ENCODE peak calls at places on chromosomes 12 and 14, in four cellular contexts. One of them, this sample, is unnamed.

GRCh38 chr12:49893753-49894752 is 9.6 kb downstream of the FAIM2 start:
- DNase-seq in stimulated activated CD4-positive, alpha-beta T cell treated with anti-CD3 and anti-CD28 coated beads, TNF-alpha, amount 100 ng/mL, for 4 hours: no peak
- DNase-seq in spleen: no peak
- DNase-seq in stimulated activated CD8-positive, alpha-beta memory T cell treated with anti-CD3 and anti-CD28 coated beads, Interleukin-7, amount 100 ng/mL, for 1 hour: no peak
- DNase-seq in this sample: no peak

GRCh38 chr12:16530268-16530865 is 75.6 kb downstream of the LMO3 start:
- DNase-seq in spleen: no peak
- DNase-seq in stimulated activated CD4-positive, alpha-beta T cell treated with anti-CD3 and anti-CD28 coated beads, TNF-alpha, amount 100 ng/mL, for 4 hours: no peak
- DNase-seq in stimulated activated CD8-positive, alpha-beta memory T cell treated with anti-CD3 and anti-CD28 coated beads, Interleukin-7, amount 100 ng/mL, for 1 hour: no peak
- DNase-seq in this sample: no peak

GRCh38 chr12:122129131-122129530 is 44.9 kb downstream of the IL31 start:
- DNase-seq in stimulated activated CD8-positive, alpha-beta memory T cell treated with anti-CD3 and anti-CD28 coated beads, Interleukin-7, amount 100 ng/mL, for 1 hour: no peak
- DNase-seq in stimulated activated CD4-positive, alpha-beta T cell treated with anti-CD3 and anti-CD28 coated beads, TNF-alpha, amount 100 ng/mL, for 4 hours: no peak
- DNase-seq in spleen: no peak
- DNase-seq in this sample: no peak

GRCh38 chr14:23099212-23099861 is 4.0 kb downstream of the C14orf119 start:
- DNase-seq in stimulated activated CD8-positive, alpha-beta memory T cell treated with anti-CD3 and anti-CD28 coated beads, Interleukin-7, amount 100 ng/mL, for 1 hour: no peak
- DNase-seq in spleen: peak; percentile 41
- DNase-seq in stimulated activated CD4-positive, alpha-beta T cell treated with anti-CD3 and anti-CD28 coated beads, TNF-alpha, amount 100 ng/mL, for 4 hours: no peak
- DNase-seq in this sample: no peak

GRCh38 chr12:25843976-25844375 is 114.5 kb upstream of the RASSF8 start:
- DNase-seq in stimulated activated CD8-positive, alpha-beta memory T cell treated with anti-CD3 and anti-CD28 coated beads, Interleukin-7, amount 100 ng/mL, for 1 hour: no peak
- DNase-seq in stimulated activated CD4-positive, alpha-beta T cell treated with anti-CD3 and anti-CD28 coated beads, TNF-alpha, amount 100 ng/mL, for 4 hours: no peak
- DNase-seq in spleen: no peak
- DNase-seq in this sample: no peak

GRCh38 chr14:48251290-48251689 is 575.9 kb upstream of the MDGA2 start:
- DNase-seq in stimulated activated CD4-positive, alpha-beta T cell treated with anti-CD3 and anti-CD28 coated beads, TNF-alpha, amount 100 ng/mL, for 4 hours: no peak
- DNase-seq in stimulated activated CD8-positive, alpha-beta memory T cell treated with anti-CD3 and anti-CD28 coated beads, Interleukin-7, amount 100 ng/mL, for 1 hour: no peak
- DNase-seq in spleen: no peak
- DNase-seq in this sample: no peak

GRCh38 chr12:124812356-124812755 is 51.3 kb downstream of the SCARB1 start:
- DNase-seq in spleen: no peak
- DNase-seq in stimulated activated CD4-positive, alpha-beta T cell treated with anti-CD3 and anti-CD28 coated beads, TNF-alpha, amount 100 ng/mL, for 4 hours: no peak
- DNase-seq in stimulated activated CD8-positive, alpha-beta memory T cell treated with anti-CD3 and anti-CD28 coated beads, Interleukin-7, amount 100 ng/mL, for 1 hour: no peak
- DNase-seq in this sample: no peak

GRCh38 chr12:104478396-104479140 is 21.8 kb downstream of the CHST11 start:
- DNase-seq in stimulated activated CD4-positive, alpha-beta T cell treated with anti-CD3 and anti-CD28 coated beads, TNF-alpha, amount 100 ng/mL, for 4 hours: no peak
- DNase-seq in spleen: peak; percentile 83
- DNase-seq in stimulated activated CD8-positive, alpha-beta memory T cell treated with anti-CD3 and anti-CD28 coated beads, Interleukin-7, amount 100 ng/mL, for 1 hour: no peak
- DNase-seq in this sample: no peak

GRCh38 chr12:81800298-81801148 is 41.4 kb upstream of the PPFIA2 start:
- DNase-seq in stimulated activated CD4-positive, alpha-beta T cell treated with anti-CD3 and anti-CD28 coated beads, TNF-alpha, amount 100 ng/mL, for 4 hours: no peak
- DNase-seq in spleen: no peak
- DNase-seq in stimulated activated CD8-positive, alpha-beta memory T cell treated with anti-CD3 and anti-CD28 coated beads, Interleukin-7, amount 100 ng/mL, for 1 hour: no peak
- DNase-seq in this sample: no peak

GRCh38 chr14:96624661-96625435 is 122.7 kb downstream of the PAPOLA start:
- DNase-seq in stimulated activated CD4-positive, alpha-beta T cell treated with anti-CD3 and anti-CD28 coated beads, TNF-alpha, amount 100 ng/mL, for 4 hours: no peak
- DNase-seq in spleen: peak; percentile 64
- DNase-seq in stimulated activated CD8-positive, alpha-beta memory T cell treated with anti-CD3 and anti-CD28 coated beads, Interleukin-7, amount 100 ng/mL, for 1 hour: no peak
- DNase-seq in this sample: no peak

GRCh38 chr14:100674428-100674827 is 52.3 kb upstream of the DLK1 start:
- DNase-seq in spleen: no peak
- DNase-seq in stimulated activated CD4-positive, alpha-beta T cell treated with anti-CD3 and anti-CD28 coated beads, TNF-alpha, amount 100 ng/mL, for 4 hours: no peak
- DNase-seq in stimulated activated CD8-positive, alpha-beta memory T cell treated with anti-CD3 and anti-CD28 coated beads, Interleukin-7, amount 100 ng/mL, for 1 hour: no peak
- DNase-seq in this sample: no peak

GRCh38 chr14:92288994-92289393 is 34.0 kb upstream of the SLC24A4 start:
- DNase-seq in stimulated activated CD8-positive, alpha-beta memory T cell treated with anti-CD3 and anti-CD28 coated beads, Interleukin-7, amount 100 ng/mL, for 1 hour: no peak
- DNase-seq in stimulated activated CD4-positive, alpha-beta T cell treated with anti-CD3 and anti-CD28 coated beads, TNF-alpha, amount 100 ng/mL, for 4 hours: no peak
- DNase-seq in spleen: no peak
- DNase-seq in this sample: no peak

GRCh38 chr12:53049582-53050318 is at the start of gene TNS2:
- DNase-seq in stimulated activated CD4-positive, alpha-beta T cell treated with anti-CD3 and anti-CD28 coated beads, TNF-alpha, amount 100 ng/mL, for 4 hours: no peak
- DNase-seq in spleen: peak; percentile 88
- DNase-seq in stimulated activated CD8-positive, alpha-beta memory T cell treated with anti-CD3 and anti-CD28 coated beads, Interleukin-7, amount 100 ng/mL, for 1 hour: no peak
- DNase-seq in this sample: no peak

GRCh38 chr12:57470970-57471656 is 8.6 kb downstream of the ARHGAP9 start:
- DNase-seq in stimulated activated CD8-positive, alpha-beta memory T cell treated with anti-CD3 and anti-CD28 coated beads, Interleukin-7, amount 100 ng/mL, for 1 hour: no peak
- DNase-seq in spleen: peak; percentile 41
- DNase-seq in stimulated activated CD4-positive, alpha-beta T cell treated with anti-CD3 and anti-CD28 coated beads, TNF-alpha, amount 100 ng/mL, for 4 hours: no peak
- DNase-seq in this sample: no peak

GRCh38 chr14:95211721-95212504 is 54.6 kb upstream of the DICER1 start:
- DNase-seq in spleen: no peak
- DNase-seq in stimulated activated CD4-positive, alpha-beta T cell treated with anti-CD3 and anti-CD28 coated beads, TNF-alpha, amount 100 ng/mL, for 4 hours: no peak
- DNase-seq in stimulated activated CD8-positive, alpha-beta memory T cell treated with anti-CD3 and anti-CD28 coated beads, Interleukin-7, amount 100 ng/mL, for 1 hour: no peak
- DNase-seq in this sample: no peak